ENCODE peak calls at places on chromosomes 2 and 18, in ten cellular contexts. P, Y, T, A, U, E, K, J, C and D are unnamed samples.

GRCh38 chr2:194223173-194223670 is 1433.8 kb upstream of the SLC39A10 start:
- DNase-seq in P (no peak), Y (no peak), T (no peak), A (no peak), U (peak; percentile 7), E (peak; percentile 2), K (no peak), J (no peak), C (no peak), D (no peak)

GRCh38 chr2:232342635-232343565 is 35.7 kb upstream of the ALPP start:
- DNase-seq in P (no peak), Y (no peak), T (no peak), A (no peak), U (no peak), E (no peak), K (no peak), J (no peak), C (no peak), D (no peak)

GRCh38 chr2:237291138-237291792 is 122.7 kb downstream of the COL6A3 start:
- DNase-seq in P (no peak), Y (peak; percentile 89), T (peak; percentile 98), A (peak; percentile 97), U (peak; percentile 42), E (no peak), K (no peak), J (peak; percentile 91), C (peak; percentile 14), D (peak; percentile 97)

GRCh38 chr2:158746488-158746887 is 48.6 kb upstream of the DAPL1 start:
- DNase-seq in P (no peak), Y (no peak), T (no peak), A (no peak), U (no peak), E (no peak), K (no peak), J (no peak), C (no peak), D (no peak)

GRCh38 chr2:96764253-96764637 is 3.5 kb downstream of the CNNM4 start:
- DNase-seq in P (peak; percentile 37), Y (peak; percentile 35), T (no peak), A (no peak), U (peak; percentile 41), E (no peak), K (no peak), J (no peak), C (no peak), D (no peak)

GRCh38 chr18:32346667-32347066 is 124.0 kb downstream of the GAREM1 start:
- DNase-seq in P (no peak), Y (no peak), T (no peak), A (no peak), U (peak; percentile 52), E (peak; percentile 26), K (no peak), J (no peak), C (no peak), D (no peak)

GRCh38 chr18:3248670-3249359 is 1.2 kb downstream of the MYL12A start:
- DNase-seq in P (peak; percentile 67), Y (peak; percentile 51), T (peak; percentile 52), A (peak; percentile 37), U (no peak), E (no peak), K (no peak), J (no peak), C (peak; percentile 58), D (no peak)

GRCh38 chr2:180175736-180176135 is 168.6 kb upstream of the CWC22 start:
- DNase-seq in P (no peak), Y (no peak), T (no peak), A (no peak), U (no peak), E (no peak), K (no peak), J (no peak), C (no peak), D (no peak)

GRCh38 chr2:228689049-228689448 is 507.6 kb upstream of the SPHKAP start:
- DNase-seq in P (no peak), Y (no peak), T (no peak), A (no peak), U (peak; percentile 81), E (peak; percentile 53), K (peak; percentile 83), J (no peak), C (no peak), D (no peak)

GRCh38 chr2:165877565-165878550 is 75.7 kb downstream of the TTC21B start:
- DNase-seq in P (no peak), Y (no peak), T (peak; percentile 53), A (no peak), U (no peak), E (no peak), K (no peak), J (no peak), C (no peak), D (no peak)

GRCh38 chr2:233470839-233471238 is 95.7 kb downstream of the USP40 start:
- DNase-seq in P (no peak), Y (no peak), T (no peak), A (peak; percentile 7), U (no peak), E (no peak), K (no peak), J (no peak), C (no peak), D (no peak)

GRCh38 chr2:233468047-233468745 is 98.4 kb downstream of the USP40 start:
- DNase-seq in P (no peak), Y (no peak), T (no peak), A (no peak), U (no peak), E (no peak), K (no peak), J (no peak), C (no peak), D (no peak)

GRCh38 chr2:233468746-233469110 is 97.9 kb downstream of the USP40 start:
- DNase-seq in P (no peak), Y (no peak), T (no peak), A (no peak), U (no peak), E (no peak), K (no peak), J (no peak), C (no peak), D (no peak)

GRCh38 chr2:233470007-233470687 is 96.4 kb downstream of the USP40 start:
- DNase-seq in P (no peak), Y (peak; percentile 15), T (no peak), A (peak; percentile 86), U (no peak), E (no peak), K (no peak), J (peak; percentile 78), C (no peak), D (peak; percentile 25)

GRCh38 chr2:233469261-233470006 is 97.1 kb downstream of the USP40 start:
- DNase-seq in P (no peak), Y (peak; percentile 23), T (no peak), A (peak; percentile 71), U (no peak), E (no peak), K (no peak), J (peak; percentile 72), C (no peak), D (no peak)
- H3K27ac ChIP-seq in P (no peak overlapping the region), Y (no peak overlapping the region), T (no peak overlapping the region), A (peak overlapping the region; percentile 79), U (no peak overlapping the region), E (no peak overlapping the region), K (no peak overlapping the region), J (peak overlapping the region; percentile 65), C (no peak overlapping the region), D (peak overlapping the region; percentile 35)

GRCh38 chr2:6921321-6921922 is 4.2 kb downstream of the RNF144A start:
- DNase-seq in P (no peak), Y (peak; percentile 37), T (no peak), A (no peak), U (no peak), E (no peak), K (no peak), J (peak; percentile 25), C (no peak), D (peak; percentile 67)
- H3K27ac ChIP-seq in P (no peak overlapping the region), Y (peak overlapping the region; percentile 79), T (no peak overlapping the region), A (peak overlapping the region; percentile 29), U (no peak overlapping the region), E (no peak overlapping the region), K (no peak overlapping the region), J (no peak overlapping the region), C (no peak overlapping the region), D (peak overlapping the region; percentile 63)

GRCh38 chr2:28624798-28625701 is 126.6 kb upstream of the PPP1CB start:
- DNase-seq in P (no peak), Y (peak; percentile 78), T (peak; percentile 58), A (peak; percentile 59), U (peak; percentile 44), E (no peak), K (peak; percentile 42), J (peak; percentile 61), C (peak; percentile 66), D (peak; percentile 44)
- H3K27ac ChIP-seq in P (no peak overlapping the region), Y (peak overlapping the region; percentile 75), T (no peak overlapping the region), A (peak overlapping the region; percentile 92), U (no peak overlapping the region), E (no peak overlapping the region), K (no peak overlapping the region), J (peak overlapping the region; percentile 87), C (peak overlapping the region; percentile 52), D (peak overlapping the region; percentile 43)

GRCh38 chr2:85435986-85436835 is 17.7 kb downstream of the SH2D6 start:
- DNase-seq in P (no peak), Y (no peak), T (no peak), A (no peak), U (peak; percentile 70), E (no peak), K (no peak), J (no peak), C (no peak), D (no peak)

GRCh38 chr2:85436836-85437487 is 18.4 kb downstream of the SH2D6 start:
- DNase-seq in P (no peak), Y (no peak), T (no peak), A (no peak), U (no peak), E (no peak), K (no peak), J (no peak), C (no peak), D (no peak)

GRCh38 chr2:85433511-85434089 is 15.1 kb downstream of the SH2D6 start:
- DNase-seq in P (no peak), Y (peak; percentile 82), T (peak; percentile 90), A (peak; percentile 82), U (peak; percentile 48), E (no peak), K (no peak), J (peak; percentile 82), C (no peak), D (peak; percentile 64)

GRCh38 chr2:85434677-85435076 is 16.2 kb downstream of the SH2D6 start:
- DNase-seq in P (no peak), Y (no peak), T (no peak), A (no peak), U (no peak), E (no peak), K (no peak), J (no peak), C (no peak), D (no peak)

DNA sequence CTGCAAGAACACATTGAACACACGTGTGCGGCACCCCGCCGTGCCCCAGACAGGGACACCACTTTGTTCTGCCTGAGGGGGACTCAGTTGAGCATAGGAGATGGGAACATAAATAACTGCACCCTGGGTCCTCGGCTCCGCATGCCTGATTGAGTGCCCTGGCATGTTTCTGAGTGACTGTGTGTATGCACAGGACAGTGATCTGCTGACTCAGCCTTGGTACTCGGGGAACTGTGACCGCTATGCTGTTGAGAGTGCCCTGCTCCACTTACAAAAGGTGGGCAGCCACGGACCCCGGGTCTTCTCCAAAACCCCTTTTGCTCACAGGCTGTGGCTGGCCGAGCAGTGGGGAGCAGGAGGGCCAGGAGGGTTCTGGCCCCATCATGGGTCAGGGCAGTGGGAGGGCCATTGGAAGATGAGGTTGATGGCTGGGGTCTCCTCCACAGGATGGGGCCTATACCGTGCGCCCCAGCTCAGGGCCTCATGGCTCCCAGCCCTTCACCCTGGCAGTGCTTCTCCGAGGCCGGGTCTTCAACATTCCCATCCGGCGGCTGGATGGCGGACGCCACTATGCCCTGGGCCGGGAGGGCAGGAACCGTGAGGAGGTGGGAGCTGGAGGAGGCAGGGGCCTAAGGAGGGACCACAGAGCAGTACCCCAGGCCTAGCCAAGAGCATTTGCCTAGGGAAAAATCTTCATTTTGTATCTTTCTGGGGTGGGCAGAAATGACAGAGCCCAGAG is 16.9 kb downstream of the SH2D6 start:
- DNase-seq in P (no peak), Y (peak; percentile 55), T (no peak), A (no peak), U (no peak), E (no peak), K (no peak), J (no peak), C (no peak), D (no peak)
- H3K27ac ChIP-seq in P (no peak overlapping the region), Y (peak overlapping the region; percentile 46), T (no peak overlapping the region), A (peak overlapping the region; percentile 98), U (no peak overlapping the region), E (no peak overlapping the region), K (no peak overlapping the region), J (no peak overlapping the region), C (no peak overlapping the region), D (peak overlapping the region; percentile 29)